ENCODE peak calls at places on chromosome 22, in five cellular contexts. D is GM06990, F is fibroblast of mammary gland, E is A549, V is fibroblast of pulmonary artery. Y is an unnamed sample.
A peak's percentile ranks its signal among the peaks of the same experiment; 100 is the strongest.

GRCh38 chr22:30695351-30695762 is 683 bp downstream of the OSBP2 start:
- DNase-seq in D (no peak), F (no peak), E (no peak), V (no peak), Y (no peak)

GRCh38 chr22:37404126-37404525 is 23.2 kb downstream of the ELFN2 start:
- DNase-seq in D (no peak), F (no peak), E (no peak), V (no peak), Y (no peak)

GRCh38 chr22:36149464-36149863 is 11.1 kb downstream of the APOL3 start:
- DNase-seq in D (no peak), F (peak; percentile 70), E (no peak), V (peak; percentile 26), Y (no peak)

GRCh38 chr22:32880906-32881596 is 79.5 kb downstream of the TIMP3 start:
- DNase-seq in D (peak; percentile 10), F (peak; percentile 41), E (no peak), V (peak; percentile 92), Y (no peak)

GRCh38 chr22:28019881-28020861 is 101.1 kb upstream of the PITPNB start:
- DNase-seq in D (peak; percentile 40), F (peak; percentile 66), E (peak; percentile 55), V (peak; percentile 66), Y (peak; percentile 31)

GRCh38 chr22:21942407-21942895 is 10.2 kb downstream of the PPM1F start:
- DNase-seq in D (no peak), F (peak; percentile 90), E (peak; percentile 31), V (peak; percentile 89), Y (no peak)

GRCh38 chr22:19841641-19842385 is 12.9 kb downstream of the GNB1L start:
- DNase-seq in D (no peak), F (no peak), E (no peak), V (no peak), Y (no peak)

GRCh38 chr22:42837556-42837955 is 19.5 kb downstream of the ARFGAP3 start:
- DNase-seq in D (no peak), F (no peak), E (no peak), V (no peak), Y (no peak)

GRCh38 chr22:36102995-36103394 is 57.6 kb downstream of the APOL3 start:
- DNase-seq in D (no peak), F (no peak), E (no peak), V (no peak), Y (no peak)

GRCh38 chr22:17969732-17970131 is 54.6 kb downstream of the MICAL3 start:
- DNase-seq in D (no peak), F (peak; percentile 96), E (peak; percentile 58), V (peak; percentile 96), Y (no peak)

GRCh38 chr22:46738961-46739870 is 1.2 kb upstream of the CERK start:
- DNase-seq in D (peak; percentile 48), F (peak; percentile 56), E (peak; percentile 88), V (peak; percentile 64), Y (peak; percentile 65)

GRCh38 chr22:27460596-27461347 is 340.8 kb downstream of the MN1 start:
- DNase-seq in D (no peak), F (peak; percentile 53), E (no peak), V (peak; percentile 54), Y (no peak)

DNA sequence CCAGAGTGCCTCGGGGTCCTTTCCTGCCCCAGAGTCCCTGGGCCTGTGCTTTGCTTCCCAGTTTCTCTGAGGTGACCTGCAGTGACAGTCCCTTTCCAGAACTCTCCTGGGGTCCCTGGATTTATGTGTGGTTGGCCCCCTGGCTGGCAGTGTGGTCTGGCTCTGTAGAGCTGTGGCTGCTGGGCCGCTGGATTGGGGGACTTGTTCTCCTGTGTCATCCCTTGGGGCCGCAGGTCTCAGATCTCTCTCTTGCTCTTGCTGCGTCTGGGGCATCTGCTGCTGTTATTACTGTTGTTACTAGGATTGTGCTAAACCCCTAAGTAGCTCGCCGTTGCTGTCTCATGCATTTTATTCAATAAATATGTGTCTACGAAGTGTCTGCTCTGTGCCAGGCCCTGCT is 31.9 kb downstream of the FAM83F start:
- DNase-seq in D (no peak), F (no peak), E (no peak), V (no peak), Y (no peak)
- H3K4me3 ChIP-seq in D (no peak overlapping the region), F (no peak overlapping the region), E (no peak overlapping the region), V (no peak overlapping the region), Y (no peak overlapping the region)

GRCh38 chr22:44664149-44664548 is 37.9 kb upstream of the PRR5 start:
- DNase-seq in D (no peak), F (no peak), E (no peak), V (peak; percentile 55), Y (peak; percentile 36)
- H3K4me3 ChIP-seq in D (no peak overlapping the region), F (no peak overlapping the region), E (no peak overlapping the region), V (no peak overlapping the region), Y (peak overlapping the region; percentile 49)

DNA sequence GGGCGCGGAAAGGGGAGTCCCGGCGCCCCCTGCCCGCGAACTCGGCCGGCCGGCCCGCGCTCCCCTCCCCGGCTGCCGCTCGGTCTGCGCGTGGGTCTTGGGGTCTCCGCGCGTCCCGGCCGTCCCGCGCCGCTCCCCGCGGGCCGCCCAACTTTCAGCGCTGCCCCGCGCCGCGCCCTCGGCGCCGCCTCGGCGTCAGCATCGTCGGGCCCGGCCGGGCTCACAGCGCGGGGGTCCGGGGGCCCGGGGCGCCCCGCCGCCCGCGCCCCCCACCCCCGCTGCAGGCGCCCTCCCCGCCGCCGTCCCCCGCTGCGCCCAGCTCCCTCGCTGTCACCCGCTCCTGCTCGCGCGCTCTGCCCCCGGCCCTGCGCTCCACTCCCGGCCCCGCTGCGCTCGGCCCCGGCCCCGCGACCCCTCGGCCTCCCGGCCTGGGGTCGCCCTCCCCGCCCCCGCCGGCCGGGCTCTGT is at the start of gene KCNJ4:
- DNase-seq in D (no peak), F (no peak), E (no peak), V (no peak), Y (no peak)
- H3K4me3 ChIP-seq in D (peak within 1 kb of the TSS; percentile 20), F (no peak within 1 kb of the TSS), E (peak within 1 kb of the TSS; percentile 62), V (peak within 1 kb of the TSS; percentile 29), Y (no peak within 1 kb of the TSS)

GRCh38 chr22:26431151-26431995 is 2.3 kb downstream of the ASPHD2 start:
- DNase-seq in D (no peak), F (peak; percentile 7), E (no peak), V (peak; percentile 66), Y (no peak)

GRCh38 chr22:26426924-26427323 is 2.1 kb upstream of the ASPHD2 start:
- DNase-seq in D (no peak), F (no peak), E (no peak), V (no peak), Y (no peak)

GRCh38 chr22:26429458-26430238 is 588 bp downstream of the ASPHD2 start:
- DNase-seq in D (no peak), F (no peak), E (no peak), V (no peak), Y (no peak)

GRCh38 chr22:26430600-26430999 is 1.5 kb downstream of the ASPHD2 start:
- DNase-seq in D (no peak), F (no peak), E (no peak), V (no peak), Y (no peak)

DNA sequence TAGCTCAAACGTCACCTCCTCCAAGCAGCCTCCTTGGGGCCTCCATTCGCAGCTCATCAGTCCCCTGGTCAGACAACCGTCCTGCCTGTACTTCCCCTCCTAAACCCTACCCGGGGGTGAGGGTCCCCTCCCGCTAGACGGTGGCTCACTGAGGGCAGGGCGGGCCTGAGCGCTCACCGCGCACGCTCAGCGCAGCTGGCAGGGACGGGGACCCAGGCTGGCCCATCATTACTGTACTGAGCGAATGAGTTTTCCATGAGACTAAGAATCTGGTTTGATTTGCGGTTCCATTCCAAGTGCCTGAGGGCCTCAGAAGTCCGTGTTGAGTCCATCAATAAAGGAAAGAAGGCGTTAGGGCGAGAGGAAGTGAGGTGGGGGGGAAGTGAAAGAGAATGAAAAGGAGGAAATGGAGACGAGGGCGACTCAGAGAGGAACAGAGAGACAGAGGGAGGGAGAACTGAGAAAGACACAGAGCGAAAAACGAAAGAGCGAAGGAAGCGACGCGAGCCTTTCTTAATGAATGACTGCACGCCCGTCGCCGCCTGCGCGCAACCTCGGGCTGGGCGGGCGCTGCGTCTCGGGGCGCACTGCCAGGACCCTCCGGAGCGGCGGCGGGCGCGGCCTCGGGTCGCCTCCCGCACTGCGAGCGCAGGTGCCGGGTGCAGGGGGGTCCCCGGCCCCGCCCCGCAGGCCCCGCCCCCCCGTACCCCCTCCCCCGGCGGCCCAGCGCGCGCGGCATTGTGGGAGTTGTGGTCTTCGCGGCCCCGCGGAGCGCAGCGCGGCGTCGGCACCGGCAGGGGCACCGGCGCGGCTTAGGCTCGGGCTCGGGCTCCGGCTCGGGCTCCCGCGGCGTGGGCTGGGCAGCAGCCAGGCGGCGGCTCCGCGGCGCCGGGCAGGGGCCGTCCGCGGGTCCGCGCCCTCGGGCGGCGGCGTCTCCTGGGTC is at the start of gene ASPHD2:
- DNase-seq in D (peak; percentile 93), F (peak; percentile 54), E (peak; percentile 18), V (peak; percentile 60), Y (peak; percentile 74)
- H3K4me3 ChIP-seq in D (peak within 1 kb of the TSS; percentile 84), F (peak within 1 kb of the TSS; percentile 69), E (peak within 1 kb of the TSS; percentile 72), V (peak within 1 kb of the TSS; percentile 66), Y (peak within 1 kb of the TSS; percentile 100)

DNA sequence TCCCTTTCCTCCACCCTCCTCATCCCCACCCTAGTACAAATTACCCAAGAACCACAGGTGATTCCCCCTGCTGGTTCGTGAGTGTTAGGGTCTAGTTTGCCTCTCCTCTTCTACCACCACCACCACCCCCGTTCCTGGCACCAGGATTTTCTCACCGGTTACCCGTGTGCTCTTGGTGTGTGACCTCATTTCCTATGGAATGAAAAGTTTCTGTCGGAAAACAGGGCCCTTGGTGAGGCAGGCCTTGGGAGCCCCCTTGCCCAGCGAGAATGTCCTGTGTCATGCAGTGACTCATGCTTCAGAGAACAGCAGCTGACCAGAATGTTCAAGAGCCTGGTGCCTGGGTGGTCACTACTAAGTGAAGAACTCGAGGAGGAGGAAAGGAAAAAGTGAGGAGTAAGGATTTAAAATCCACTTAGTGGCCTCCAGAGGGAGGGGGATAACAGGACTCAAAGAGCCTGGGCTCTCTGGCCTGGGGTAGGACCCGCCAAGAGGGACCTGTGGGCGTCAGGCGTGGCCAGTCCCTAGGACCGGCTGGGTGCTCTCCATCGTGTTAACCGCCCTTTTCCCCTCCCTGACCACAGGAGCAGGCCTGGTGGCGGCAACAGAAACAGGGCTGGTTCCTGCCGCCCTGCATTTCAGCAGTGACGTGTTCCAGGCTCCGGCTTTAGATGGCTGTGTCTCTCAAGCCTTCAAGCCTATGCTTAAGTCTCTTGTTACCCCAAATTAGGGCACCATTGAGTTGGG is 30.2 kb downstream of the C22orf31 start:
- DNase-seq in D (no peak), F (peak; percentile 99), E (peak; percentile 64), V (peak; percentile 95), Y (no peak)
- H3K4me3 ChIP-seq in D (no peak overlapping the region), F (peak overlapping the region; percentile 43), E (peak overlapping the region; percentile 41), V (peak overlapping the region; percentile 36), Y (no peak overlapping the region)

GRCh38 chr22:50146440-50147228 is 23.9 kb upstream of the PANX2 start:
- DNase-seq in D (no peak), F (peak; percentile 83), E (peak; percentile 52), V (peak; percentile 80), Y (no peak)
- H3K4me3 ChIP-seq in D (no peak overlapping the region), F (no peak overlapping the region), E (no peak overlapping the region), V (no peak overlapping the region), Y (no peak overlapping the region)